ENCODE peak calls at places on chromosomes 11 and 22, in eight cellular contexts. D is heart right ventricle; E is hippocampal formation; O is coronary artery; U is AG04450; J is NCI-H510A treated with DMSO at 0.1 percent for 48 hours; R is activated T-helper 1 cell treated with anti-CD3 and anti-CD28 coated beads, Interleukin-2, amount 50 U/mL, for 16 hours; Z is stimulated activated naive CD8-positive, alpha-beta T cell treated with anti-CD3 and anti-CD28 coated beads, Interleukin-15, Interleukin-2, amounts not matched to agents 100 U/mL and 50 U/mL, for 24 hours. S is an unnamed sample.

GRCh38 chr11:128929468-128929867 is 13.2 kb downstream of the TP53AIP1 start:
- DNase-seq in Z (peak), U (no peak), R (no peak), E (no peak), D (no peak), J (no peak), O (no peak), S (no peak)

GRCh38 chr11:64834723-64835615 is 9.5 kb downstream of the CDC42BPG start:
- DNase-seq in Z (no peak), D (no peak), U (no peak), O (no peak), E (no peak), J (no peak), R (no peak), S (no peak)

GRCh38 chr22:44707178-44707577 is 5.2 kb downstream of the PRR5 start:
- DNase-seq in O (no peak), J (no peak), E (no peak), Z (no peak), R (no peak), D (no peak), U (no peak), S (no peak)

GRCh38 chr11:65814131-65814959 is 19.4 kb upstream of the SNX32 start:
- DNase-seq in U (no peak), O (no peak), R (no peak), E (no peak), Z (no peak), J (no peak), D (no peak), S (no peak)

GRCh38 chr22:46827072-46827780 is 64.8 kb downstream of the TBC1D22A start:
- DNase-seq in O (peak), J (no peak), U (no peak), E (no peak), D (no peak), Z (no peak), R (no peak), S (no peak)

GRCh38 chr11:62020661-62021060 is 53.2 kb upstream of the FTH1 start:
- DNase-seq in R (no peak), U (no peak), Z (no peak), O (no peak), D (no peak), E (no peak), J (no peak), S (no peak)

GRCh38 chr22:21972806-21973205 is 9.8 kb downstream of the TOP3B start:
- DNase-seq in O (no peak), J (no peak), E (no peak), Z (no peak), D (no peak), R (no peak), U (no peak), S (no peak)

GRCh38 chr11:100719362-100719761 is 32.3 kb downstream of the ARHGAP42 start:
- DNase-seq in Z (no peak), R (no peak), U (no peak), D (peak), J (no peak), E (no peak), O (no peak), S (no peak)

GRCh38 chr11:32610926-32611325 is 27.3 kb downstream of the EIF3M start:
- DNase-seq in J (no peak), Z (no peak), E (no peak), O (no peak), U (no peak), D (no peak), R (no peak), S (no peak)

GRCh38 chr11:118639899-118640298 is 32.5 kb downstream of the PHLDB1 start:
- DNase-seq in R (no peak), J (no peak), U (no peak), O (no peak), Z (no peak), D (no peak), E (no peak), S (no peak)

GRCh38 chr22:36659762-36660509 is 43.6 kb downstream of the CACNG2 start:
- DNase-seq in E (peak), J (no peak), O (peak), R (no peak), D (peak), U (peak), Z (peak), S (peak)

GRCh38 chr11:124879999-124880611 is 14.9 kb downstream of the ROBO3 start:
- DNase-seq in U (no peak), R (no peak), Z (no peak), E (no peak), O (peak), J (no peak), D (no peak), S (no peak)

GRCh38 chr22:47300698-47301405 is 538.4 kb downstream of the TBC1D22A start:
- DNase-seq in R (no peak), E (no peak), O (peak), J (no peak), U (no peak), D (no peak), Z (no peak), S (no peak)

GRCh38 chr11:3157381-3158130 is 7.6 kb downstream of the OSBPL5 start:
- DNase-seq in R (no peak), D (no peak), U (no peak), E (no peak), J (no peak), Z (no peak), O (no peak), S (no peak)

GRCh38 chr22:31628969-31629723 is 32.9 kb downstream of the PISD start:
- DNase-seq in R (no peak), O (no peak), E (no peak), Z (no peak), J (no peak), U (no peak), D (no peak), S (no peak)

GRCh38 chr22:29194269-29194668 is 11.4 kb upstream of the EMID1 start:
- DNase-seq in U (no peak), J (no peak), R (no peak), E (no peak), Z (no peak), D (no peak), O (no peak), S (no peak)

GRCh38 chr11:3920148-3920852 is 64.8 kb downstream of the STIM1 start:
- DNase-seq in J (no peak), R (peak), U (no peak), D (no peak), O (peak), E (no peak), Z (peak), S (no peak)

GRCh38 chr11:18748766-18749375 is 22.9 kb upstream of the IGSF22 start:
- DNase-seq in J (no peak), O (no peak), R (no peak), E (no peak), U (no peak), Z (no peak), D (no peak), S (no peak)

GRCh38 chr11:46712874-46713576 is 6.0 kb upstream of the F2 start:
- DNase-seq in D (no peak), U (no peak), Z (no peak), O (no peak), R (no peak), E (no peak), J (no peak), S (no peak)

GRCh38 chr11:73866095-73866579 is 10.5 kb downstream of the COA4 start:
- DNase-seq in O (no peak), D (no peak), U (no peak), E (no peak), J (no peak), Z (no peak), R (no peak), S (no peak)

GRCh38 chr11:134361241-134361640 is 29.5 kb downstream of the GLB1L2 start:
- DNase-seq in R (no peak), U (no peak), Z (no peak), O (no peak), D (no peak), J (no peak), E (no peak), S (no peak)

GRCh38 chr22:21573293-21573734 is 5.8 kb downstream of the UBE2L3 start:
- DNase-seq in J (no peak), D (no peak), U (no peak), Z (no peak), O (no peak), R (no peak), E (no peak), S (no peak)

GRCh38 chr11:119752946-119753345 is 23.9 kb upstream of the NECTIN1 start:
- DNase-seq in E (no peak), O (no peak), R (no peak), Z (no peak), D (no peak), J (no peak), U (no peak), S (no peak)